ENCODE peak calls at places on chromosomes 5 and 9, in nine cellular contexts. H is naive thymus-derived CD8-positive, alpha-beta T cell; A is GM19239; K is amniotic epithelial cell; W is AG20443; X is OCI-LY7; S is EL; L is mesothelial cell of epicardium; G is stimulated activated CD8-positive, alpha-beta memory T cell treated with anti-CD3 and anti-CD28 coated beads, Interleukin-7, amount 100 ng/mL, for 48 hours. N is an unnamed sample.

GRCh38 chr9:85162822-85163221 is 493.3 kb downstream of the NTRK2 start:
- DNase-seq in H (no peak), A (no peak), S (no peak), K (no peak), X (no peak), L (no peak), W (no peak), G (no peak), N (no peak)

GRCh38 chr5:78287833-78288232 is 6.7 kb downstream of the AP3B1 start:
- DNase-seq in H (no peak), W (peak), K (peak), X (no peak), S (peak), L (no peak), A (no peak), G (no peak), N (peak)

GRCh38 chr5:67880358-67880810 is 335.2 kb upstream of the PIK3R1 start:
- DNase-seq in G (no peak), A (no peak), L (no peak), H (no peak), X (no peak), S (no peak), K (no peak), W (no peak), N (no peak)

GRCh38 chr9:13090588-13090987 is 188.9 kb downstream of the MPDZ start:
- DNase-seq in H (no peak), G (no peak), S (no peak), X (no peak), W (no peak), A (no peak), L (no peak), K (no peak), N (no peak)

GRCh38 chr9:119556129-119556875 is 187.1 kb upstream of the BRINP1 start:
- DNase-seq in H (peak), G (peak), A (peak), K (peak), W (peak), X (peak), L (peak), S (peak), N (peak)

GRCh38 chr5:143248822-143249579 is 154.5 kb downstream of the NR3C1 start:
- DNase-seq in S (peak), A (no peak), K (peak), W (peak), G (no peak), X (no peak), H (no peak), L (no peak), N (peak)

GRCh38 chr9:69339620-69340019 is 14.6 kb downstream of the ENTREP1 start:
- DNase-seq in K (no peak), X (no peak), W (no peak), L (no peak), S (no peak), A (no peak), H (no peak), G (no peak), N (no peak)

GRCh38 chr5:98769256-98770157 is 4.0 kb upstream of the RGMB start:
- DNase-seq in L (no peak), K (peak), S (peak), A (no peak), G (no peak), H (peak), W (peak), X (no peak), N (peak)

GRCh38 chr5:79495311-79495710 is 18.6 kb downstream of the HOMER1 start:
- DNase-seq in L (no peak), H (no peak), W (no peak), A (no peak), X (no peak), S (no peak), G (no peak), K (peak), N (peak)

GRCh38 chr9:3875371-3876132 is 349.8 kb upstream of the RFX3 start:
- DNase-seq in W (peak), S (peak), H (no peak), L (no peak), A (no peak), G (no peak), K (peak), X (no peak), N (peak)

GRCh38 chr5:76273491-76273890 is 129.6 kb upstream of the IQGAP2 start:
- DNase-seq in W (no peak), S (no peak), K (no peak), H (no peak), L (no peak), X (no peak), A (no peak), G (no peak), N (no peak)

GRCh38 chr5:107542428-107542827 is 128.3 kb downstream of the EFNA5 start:
- DNase-seq in H (no peak), G (no peak), S (peak), X (peak), L (no peak), K (peak), A (no peak), W (peak), N (peak)

GRCh38 chr5:72246954-72247442 is 73.0 kb downstream of the MRPS27 start:
- DNase-seq in K (peak), G (no peak), H (no peak), A (no peak), X (no peak), W (no peak), L (no peak), S (peak), N (peak)

GRCh38 chr5:145854651-145855258 is 18.1 kb downstream of the GRXCR2 start:
- DNase-seq in H (no peak), S (peak), G (no peak), W (peak), X (no peak), A (no peak), K (peak), L (no peak), N (peak)

GRCh38 chr9:112042244-112042638 is 132.9 kb downstream of the SUSD1 start:
- DNase-seq in W (no peak), K (no peak), S (no peak), G (no peak), H (no peak), X (no peak), L (no peak), A (no peak), N (no peak)

GRCh38 chr5:106321242-106321641 is 1349.5 kb downstream of the EFNA5 start:
- DNase-seq in G (no peak), A (no peak), K (peak), W (no peak), S (no peak), L (no peak), X (no peak), H (no peak), N (no peak)

GRCh38 chr5:163565931-163566608 is 60.7 kb downstream of the MAT2B start:
- DNase-seq in A (no peak), S (peak), L (peak), W (peak), G (no peak), K (peak), H (no peak), X (no peak), N (no peak)

GRCh38 chr9:130363755-130364404 is 80.9 kb upstream of the ASS1 start:
- DNase-seq in W (no peak), H (no peak), L (no peak), G (no peak), S (no peak), X (no peak), K (no peak), A (no peak), N (no peak)

GRCh38 chr5:39475055-39475454 is 50.3 kb upstream of the DAB2 start:
- DNase-seq in W (peak), S (no peak), G (no peak), X (no peak), K (peak), L (no peak), H (no peak), A (no peak), N (no peak)

GRCh38 chr9:124278054-124278540 is 20.3 kb downstream of the NEK6 start:
- DNase-seq in K (no peak), A (no peak), W (no peak), G (no peak), S (no peak), L (no peak), H (no peak), X (no peak), N (peak)

GRCh38 chr5:139694556-139695182 is 46.5 kb downstream of the CXXC5 start:
- DNase-seq in L (no peak), G (no peak), A (no peak), H (no peak), K (peak), X (no peak), S (peak), W (no peak), N (peak)